ENCODE peak calls at places on chromosome 19, in seven cellular contexts. F is PC-9, I is upper lobe of right lung, D is heart right ventricle, Z is aorta, V is RWPE2, C is tibial artery. N is an unnamed sample. For H3K36me3, the result is how much of the 10 kb centered on the place peaks cover.

GRCh38 chr19:15680923-15681322 is 8.0 kb downstream of the CYP4F12 start:
- DNase-seq in I (no peak), F (no peak), C (no peak), Z (no peak), D (no peak), V (no peak), N (no peak)

GRCh38 chr19:36528921-36529518 is 949 bp upstream of the ZNF260 start:
- DNase-seq in C (no peak), V (no peak), D (no peak), F (no peak), Z (no peak), I (no peak), N (no peak)

GRCh38 chr19:6773323-6773931 is 919 bp downstream of the VAV1 start:
- DNase-seq in C (no peak), Z (peak), V (no peak), F (no peak), D (no peak), I (peak), N (no peak)

GRCh38 chr19:38142176-38143035 is 81.6 kb downstream of the DPF1 start:
- DNase-seq in Z (no peak), C (no peak), V (no peak), D (peak), F (peak), I (no peak), N (peak)

GRCh38 chr19:7705387-7706187 is 3.7 kb upstream of the FCER2 start:
- DNase-seq in V (no peak), Z (no peak), D (peak), F (no peak), I (peak), C (peak), N (no peak)

GRCh38 chr19:16591803-16592556 is 19.8 kb upstream of the SLC35E1 start:
- DNase-seq in Z (no peak), D (no peak), V (no peak), C (no peak), F (no peak), I (no peak), N (peak)

GRCh38 chr19:17109962-17110598 is 34.5 kb downstream of the MYO9B start:
- DNase-seq in D (peak), F (no peak), V (no peak), Z (no peak), I (peak), C (peak), N (no peak)

GRCh38 chr19:56076413-56076998 is 44.6 kb downstream of the ZNF787 start:
- DNase-seq in V (no peak), F (peak), C (no peak), Z (no peak), D (peak), I (no peak), N (peak)

GRCh38 chr19:17610384-17610783 is 54.9 kb downstream of the COLGALT1 start:
- DNase-seq in C (no peak), I (no peak), F (no peak), D (no peak), V (no peak), Z (no peak), N (no peak)

GRCh38 chr19:46759817-46760333 is 13.6 kb upstream of the STRN4 start:
- DNase-seq in D (no peak), F (no peak), Z (no peak), V (no peak), C (no peak), I (no peak), N (peak)

GRCh38 chr19:40596608-40597328 is 4.4 kb upstream of the LTBP4 start:
- DNase-seq in Z (peak), D (peak), F (peak), I (peak), V (no peak), C (peak), N (peak)

GRCh38 chr19:54252243-54252642 is 4.8 kb downstream of the LILRB5 start:
- DNase-seq in C (no peak), F (no peak), D (no peak), Z (no peak), V (no peak), I (no peak), N (no peak)

GRCh38 chr19:1676351-1677266 is 24.2 kb upstream of the TCF3 start:
- DNase-seq in Z (no peak), F (no peak), I (no peak), D (no peak), C (no peak), V (no peak), N (no peak)
- H3K36me3 ChIP-seq in Z (under half), F (under half), I (under half), D (under half), C (under half), V (under half), N (under half)

DNA sequence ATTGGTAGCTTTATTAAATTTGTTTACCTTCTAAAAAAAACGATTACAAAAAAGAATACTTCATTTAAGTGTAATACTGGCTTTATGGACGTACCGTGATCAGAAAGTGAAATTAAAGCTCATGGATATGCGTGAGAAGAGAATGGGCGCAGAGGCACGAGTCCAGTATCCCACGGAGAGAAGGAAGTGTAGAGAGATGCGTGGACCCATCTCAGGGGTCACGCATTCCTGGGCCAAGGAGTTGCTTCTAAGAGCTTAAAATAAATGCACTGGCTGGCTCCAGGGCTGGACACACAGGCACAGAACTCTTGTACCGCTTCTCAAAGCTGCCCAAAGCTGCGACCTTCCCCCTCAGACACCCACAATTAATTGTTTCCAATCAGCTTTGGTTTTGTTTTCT is 8.7 kb upstream of the SPC24 start:
- DNase-seq in V (no peak), C (no peak), F (no peak), Z (no peak), I (no peak), D (no peak), N (no peak)
- H3K4me3 ChIP-seq in V (no peak), C (peak), F (no peak), Z (peak), I (no peak), D (no peak), N (no peak)

DNA sequence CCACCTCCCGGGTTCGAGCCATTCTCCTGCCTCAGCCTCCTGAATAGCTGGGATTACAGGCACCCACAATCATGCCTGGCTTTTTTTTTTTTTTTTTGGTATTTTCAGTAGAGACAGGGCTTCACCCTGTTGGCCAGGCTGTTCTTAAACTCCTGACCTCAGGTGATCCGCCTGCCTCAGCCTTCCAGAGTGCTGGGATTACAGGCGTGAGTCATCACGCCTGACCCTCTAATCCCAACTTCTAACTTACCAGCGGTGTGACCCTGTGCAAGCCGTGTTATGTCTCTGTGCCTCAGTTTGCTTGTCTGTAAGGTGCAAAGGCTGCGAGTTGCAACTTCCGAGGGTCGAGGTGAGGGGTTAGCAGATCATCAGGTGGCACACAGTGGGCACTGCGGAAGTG is 17.3 kb downstream of the ZSWIM4 start:
- DNase-seq in V (no peak), F (no peak), D (no peak), C (no peak), Z (no peak), I (no peak), N (no peak)
- H3K36me3 ChIP-seq in V (under half), F (under half), D (half or more), C (half or more), Z (under half), I (under half), N (half or more)

DNA sequence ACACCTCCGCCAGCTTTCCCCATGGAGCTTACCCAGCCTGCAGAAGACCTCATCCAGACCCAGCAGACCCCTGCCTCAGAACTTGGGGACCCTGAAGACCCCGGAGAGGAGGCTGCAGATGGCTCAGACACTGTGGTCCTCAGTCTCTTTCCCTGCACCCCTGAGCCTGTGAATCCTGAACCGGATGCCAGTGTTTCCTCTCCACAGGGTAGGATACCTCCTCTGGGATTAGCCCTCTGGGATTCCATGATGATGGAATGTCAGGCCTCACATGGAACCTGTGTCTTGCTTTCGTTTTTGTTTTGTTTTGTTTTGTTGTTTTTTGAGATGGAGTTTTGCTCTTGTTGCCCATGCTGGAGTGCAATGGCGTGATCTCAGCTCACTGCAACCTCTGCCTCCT is 1.9 kb downstream of the RFXANK start:
- DNase-seq in V (no peak), Z (no peak), C (no peak), I (no peak), D (no peak), F (no peak), N (no peak)
- H3K4me3 ChIP-seq in V (no peak), Z (no peak), C (peak), I (peak), D (peak), F (peak), N (peak)

GRCh38 chr19:49853852-49854849 is 3.2 kb downstream of the PTOV1 start:
- DNase-seq in Z (no peak), C (no peak), D (no peak), F (no peak), V (no peak), I (no peak), N (no peak)
- H3K36me3 ChIP-seq in Z (under half), C (half or more), D (under half), F (under half), V (under half), I (under half), N (under half)

DNA sequence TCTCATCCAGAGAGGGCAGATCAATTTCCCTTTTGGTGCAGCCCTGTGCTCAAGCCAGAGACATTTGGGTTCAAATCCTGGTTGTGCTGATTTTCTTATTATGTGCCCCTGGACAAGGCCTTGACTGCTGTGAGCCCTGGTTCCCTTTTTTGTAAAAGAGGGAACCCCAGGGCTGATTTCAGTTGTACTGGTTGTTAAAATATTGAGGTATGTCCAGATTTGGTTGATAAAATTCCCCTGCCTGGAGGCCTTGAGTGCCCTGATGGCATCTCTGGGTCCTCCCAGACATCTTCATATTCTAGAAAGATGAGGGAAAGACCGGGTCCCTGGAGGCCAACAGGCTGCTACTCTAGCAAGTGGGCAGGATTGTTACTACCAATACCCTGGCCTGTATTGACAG is 14.4 kb upstream of the PLAUR start:
- DNase-seq in I (no peak), C (no peak), V (no peak), D (no peak), F (no peak), Z (no peak), N (no peak)
- H3K4me3 ChIP-seq in I (no peak), C (no peak), V (no peak), D (no peak), F (no peak), Z (no peak), N (no peak)

N was measured in MG63.